ENCODE peak calls at places on chromosomes 5 and 9, in six cellular contexts. I is H7, T is EL, X is activated T-cell treated with anti-CD3 and anti-CD28 coated beads for 1 hour, J is fibroblast of the conjunctiva, E is mesenchymal stem cell. K is an unnamed sample.

GRCh38 chr5:134600600-134600999 is 32.0 kb downstream of the SAR1B start:
- DNase-seq in I (no peak), T (peak; percentile 49), X (no peak), J (no peak), E (peak; percentile 37), K (peak; percentile 61)

GRCh38 chr5:138975098-138975847 is 100.1 kb upstream of the LRRTM2 start:
- DNase-seq in I (no peak), T (peak; percentile 74), X (no peak), J (peak; percentile 57), E (peak; percentile 95), K (peak; percentile 84)

GRCh38 chr5:87069974-87070608 is 197.6 kb upstream of the RASA1 start:
- DNase-seq in I (no peak), T (peak; percentile 63), X (no peak), J (peak; percentile 51), E (peak; percentile 67), K (peak; percentile 74)

GRCh38 chr9:21506910-21507795 is 25.0 kb upstream of the IFNE start:
- DNase-seq in I (no peak), T (peak; percentile 97), X (no peak), J (peak; percentile 61), E (peak; percentile 51), K (peak; percentile 96)

GRCh38 chr9:6188906-6189305 is 26.7 kb upstream of the IL33 start:
- DNase-seq in I (no peak), T (no peak), X (no peak), J (no peak), E (no peak), K (no peak)

GRCh38 chr5:33462456-33462855 is 21.7 kb downstream of the TARS1 start:
- DNase-seq in I (no peak), T (no peak), X (no peak), J (no peak), E (no peak), K (peak; percentile 76)

GRCh38 chr5:122184676-122185255 is 55.4 kb downstream of the ZNF474 start:
- DNase-seq in I (no peak), T (no peak), X (no peak), J (no peak), E (no peak), K (no peak)

GRCh38 chr9:127959841-127960409 is 20.9 kb downstream of the EEIG1 start:
- DNase-seq in I (no peak), T (no peak), X (no peak), J (no peak), E (no peak), K (no peak)

GRCh38 chr9:91560301-91560700 is 136.7 kb upstream of the NFIL3 start:
- DNase-seq in I (no peak), T (peak; percentile 64), X (no peak), J (peak; percentile 3), E (peak; percentile 25), K (peak; percentile 58)

GRCh38 chr9:77455312-77455927 is 192.7 kb downstream of the GNA14 start:
- DNase-seq in I (peak; percentile 33), T (peak; percentile 50), X (peak; percentile 14), J (no peak), E (peak; percentile 43), K (no peak)